ENCODE peak calls at places on chromosomes 5 and 9, in six cellular contexts. One of them, this sample, is unnamed.

GRCh38 chr5:132207783-132208182 is 19.9 kb downstream of the P4HA2 start:
- DNase-seq in glutamatergic neuron: no peak
- DNase-seq in A549: no peak
- DNase-seq in WERI-Rb-1: peak
- DNase-seq in tibial artery: no peak
- DNase-seq in fibroblast of mammary gland: no peak
- DNase-seq in this sample: no peak

GRCh38 chr5:61767231-61768080 is 435.4 kb downstream of the ZSWIM6 start:
- DNase-seq in WERI-Rb-1: no peak
- DNase-seq in fibroblast of mammary gland: no peak
- DNase-seq in A549: no peak
- DNase-seq in glutamatergic neuron: no peak
- DNase-seq in tibial artery: no peak
- DNase-seq in this sample: no peak

GRCh38 chr5:83891261-83891660 is 170.6 kb upstream of the HAPLN1 start:
- DNase-seq in fibroblast of mammary gland: no peak
- DNase-seq in WERI-Rb-1: no peak
- DNase-seq in A549: no peak
- DNase-seq in glutamatergic neuron: no peak
- DNase-seq in tibial artery: no peak
- DNase-seq in this sample: no peak

GRCh38 chr5:9244417-9244816 is 301.5 kb downstream of the SEMA5A start:
- DNase-seq in glutamatergic neuron: no peak
- DNase-seq in tibial artery: no peak
- DNase-seq in WERI-Rb-1: no peak
- DNase-seq in A549: no peak
- DNase-seq in fibroblast of mammary gland: no peak
- DNase-seq in this sample: no peak

GRCh38 chr9:123629531-123629930 is 273.5 kb downstream of the CRB2 start:
- DNase-seq in WERI-Rb-1: no peak
- DNase-seq in tibial artery: no peak
- DNase-seq in glutamatergic neuron: no peak
- DNase-seq in fibroblast of mammary gland: no peak
- DNase-seq in A549: no peak
- DNase-seq in this sample: no peak

GRCh38 chr5:143679777-143680176 is 132.2 kb upstream of the HMHB1 start:
- DNase-seq in fibroblast of mammary gland: peak
- DNase-seq in WERI-Rb-1: no peak
- DNase-seq in A549: peak
- DNase-seq in tibial artery: no peak
- DNase-seq in glutamatergic neuron: no peak
- DNase-seq in this sample: no peak

GRCh38 chr5:172113036-172113435 is 75.0 kb downstream of the STK10 start:
- DNase-seq in tibial artery: no peak
- DNase-seq in glutamatergic neuron: no peak
- DNase-seq in fibroblast of mammary gland: no peak
- DNase-seq in WERI-Rb-1: no peak
- DNase-seq in A549: no peak
- DNase-seq in this sample: no peak

GRCh38 chr5:104179057-104179456 is 616.5 kb upstream of the NUDT12 start:
- DNase-seq in tibial artery: no peak
- DNase-seq in A549: peak
- DNase-seq in glutamatergic neuron: no peak
- DNase-seq in WERI-Rb-1: peak
- DNase-seq in fibroblast of mammary gland: peak
- DNase-seq in this sample: no peak

GRCh38 chr9:116279230-116279629 is 125.6 kb downstream of the PAPPA start:
- DNase-seq in fibroblast of mammary gland: no peak
- DNase-seq in tibial artery: no peak
- DNase-seq in WERI-Rb-1: no peak
- DNase-seq in glutamatergic neuron: no peak
- DNase-seq in A549: no peak
- DNase-seq in this sample: peak

GRCh38 chr9:133726401-133727276 is 11.5 kb downstream of the SARDH start:
- DNase-seq in WERI-Rb-1: peak
- DNase-seq in glutamatergic neuron: peak
- DNase-seq in tibial artery: no peak
- DNase-seq in fibroblast of mammary gland: peak
- DNase-seq in A549: peak
- DNase-seq in this sample: peak

GRCh38 chr5:96952118-96952750 is 16.4 kb downstream of the LNPEP start:
- DNase-seq in A549: no peak
- DNase-seq in glutamatergic neuron: no peak
- DNase-seq in fibroblast of mammary gland: no peak
- DNase-seq in tibial artery: no peak
- DNase-seq in WERI-Rb-1: no peak
- DNase-seq in this sample: no peak

GRCh38 chr9:38036359-38037084 is 32.5 kb downstream of the SHB start:
- DNase-seq in glutamatergic neuron: no peak
- DNase-seq in A549: peak
- DNase-seq in fibroblast of mammary gland: peak
- DNase-seq in tibial artery: peak
- DNase-seq in WERI-Rb-1: no peak
- DNase-seq in this sample: no peak

GRCh38 chr5:150263801-150264621 is 25.6 kb downstream of the CAMK2A start:
- DNase-seq in WERI-Rb-1: peak
- DNase-seq in A549: peak
- DNase-seq in fibroblast of mammary gland: peak
- DNase-seq in tibial artery: no peak
- DNase-seq in glutamatergic neuron: peak
- DNase-seq in this sample: no peak

GRCh38 chr5:173855162-173855994 is 32.8 kb upstream of the CPEB4 start:
- DNase-seq in WERI-Rb-1: no peak
- DNase-seq in glutamatergic neuron: no peak
- DNase-seq in fibroblast of mammary gland: no peak
- DNase-seq in A549: no peak
- DNase-seq in tibial artery: no peak
- DNase-seq in this sample: no peak

GRCh38 chr9:134983094-134983493 is 65.4 kb upstream of the FCN1 start:
- DNase-seq in fibroblast of mammary gland: peak
- DNase-seq in tibial artery: no peak
- DNase-seq in glutamatergic neuron: peak
- DNase-seq in A549: no peak
- DNase-seq in WERI-Rb-1: peak
- DNase-seq in this sample: peak
- TF ChIP-seq CTCF in fibroblast of mammary gland: peak
- TF ChIP-seq CTCF in tibial artery: peak
- TF ChIP-seq CTCF in glutamatergic neuron: peak
- TF ChIP-seq CTCF in A549: no peak
- TF ChIP-seq CTCF in WERI-Rb-1: peak
- TF ChIP-seq CTCF in this sample: peak

DNA sequence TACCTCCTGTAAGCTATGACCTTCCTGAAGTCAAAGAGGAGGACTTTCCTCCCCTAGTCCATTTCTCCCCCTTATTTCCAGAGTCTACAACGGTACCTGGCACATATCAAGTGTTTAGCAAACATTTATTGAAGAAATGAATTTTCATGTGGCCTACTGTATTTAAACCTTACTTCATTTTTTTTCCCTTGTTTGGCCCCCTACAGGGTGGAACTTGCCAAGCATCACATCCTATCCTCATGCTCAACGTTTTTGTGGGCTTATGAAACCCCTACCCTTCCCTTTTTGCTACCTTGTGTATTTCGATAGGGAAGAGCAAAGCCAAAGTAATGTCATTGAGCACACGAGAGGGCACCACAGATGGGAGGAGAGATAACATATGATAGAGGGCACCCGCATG is 1857.8 kb upstream of the WWC1 start:
- DNase-seq in glutamatergic neuron: no peak
- DNase-seq in tibial artery: no peak
- DNase-seq in WERI-Rb-1: no peak
- DNase-seq in A549: no peak
- DNase-seq in fibroblast of mammary gland: no peak
- DNase-seq in this sample: no peak
- TF ChIP-seq CTCF in glutamatergic neuron: peak
- TF ChIP-seq CTCF in tibial artery: no peak
- TF ChIP-seq CTCF in WERI-Rb-1: no peak
- TF ChIP-seq CTCF in A549: no peak
- TF ChIP-seq CTCF in fibroblast of mammary gland: peak
- TF ChIP-seq CTCF in this sample: peak

DNA sequence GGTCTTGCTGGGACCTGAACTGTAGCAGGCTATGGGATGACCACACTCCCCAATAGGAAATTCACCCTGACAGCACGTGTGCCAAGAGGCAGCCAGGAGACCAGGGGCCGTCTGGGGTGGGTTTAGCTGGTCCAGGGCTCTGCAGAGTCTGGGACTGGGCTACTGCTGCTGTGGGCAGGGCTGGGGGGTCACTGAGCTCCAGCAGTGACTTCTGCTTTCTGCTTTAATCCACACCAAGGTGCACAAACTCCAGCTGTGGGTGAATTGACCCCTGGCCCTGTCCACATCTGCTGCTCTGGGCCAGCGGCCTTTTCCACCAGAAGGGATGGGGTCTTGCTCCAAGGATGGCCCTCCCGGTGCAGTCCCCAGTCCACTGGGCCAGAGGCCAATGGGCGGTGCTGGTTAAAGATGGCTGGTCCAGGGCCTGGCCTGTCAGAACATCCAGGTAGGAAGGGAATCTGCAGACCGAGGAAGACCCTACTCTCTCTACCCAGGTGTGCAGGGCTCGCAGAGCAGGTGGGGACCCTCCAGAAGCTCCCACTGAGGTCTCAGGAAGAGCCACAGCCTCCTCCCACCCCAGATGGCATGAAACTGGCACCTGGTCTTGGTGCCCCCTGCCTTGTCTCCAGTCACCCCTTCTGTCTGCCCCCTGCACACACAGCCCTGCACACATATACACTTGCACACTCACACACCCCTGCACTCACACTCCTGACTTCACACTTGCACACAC is 28.0 kb downstream of the GLT6D1 start:
- DNase-seq in fibroblast of mammary gland: no peak
- DNase-seq in WERI-Rb-1: no peak
- DNase-seq in A549: no peak
- DNase-seq in tibial artery: no peak
- DNase-seq in glutamatergic neuron: no peak
- DNase-seq in this sample: no peak
- TF ChIP-seq CTCF in fibroblast of mammary gland: no peak
- TF ChIP-seq CTCF in WERI-Rb-1: no peak
- TF ChIP-seq CTCF in A549: no peak
- TF ChIP-seq CTCF in tibial artery: no peak
- TF ChIP-seq CTCF in glutamatergic neuron: no peak
- TF ChIP-seq CTCF in this sample: no peak

GRCh38 chr9:130321082-130321481 is 55.5 kb downstream of the HMCN2 start:
- DNase-seq in fibroblast of mammary gland: no peak
- DNase-seq in A549: no peak
- DNase-seq in glutamatergic neuron: no peak
- DNase-seq in tibial artery: no peak
- DNase-seq in WERI-Rb-1: no peak
- DNase-seq in this sample: no peak

GRCh38 chr9:130319944-130320696 is 54.6 kb downstream of the HMCN2 start:
- DNase-seq in fibroblast of mammary gland: no peak
- DNase-seq in A549: no peak
- DNase-seq in glutamatergic neuron: no peak
- DNase-seq in tibial artery: no peak
- DNase-seq in WERI-Rb-1: no peak
- DNase-seq in this sample: no peak

GRCh38 chr9:130319300-130319699 is 53.7 kb downstream of the HMCN2 start:
- DNase-seq in tibial artery: no peak
- DNase-seq in WERI-Rb-1: no peak
- DNase-seq in A549: no peak
- DNase-seq in fibroblast of mammary gland: no peak
- DNase-seq in glutamatergic neuron: no peak
- DNase-seq in this sample: no peak

GRCh38 chr9:130321539-130321938 is 56.0 kb downstream of the HMCN2 start:
- DNase-seq in A549: no peak
- DNase-seq in WERI-Rb-1: peak
- DNase-seq in tibial artery: no peak
- DNase-seq in glutamatergic neuron: no peak
- DNase-seq in fibroblast of mammary gland: no peak
- DNase-seq in this sample: no peak

GRCh38 chr9:130320697-130321080 is 55.1 kb downstream of the HMCN2 start:
- DNase-seq in A549: peak
- DNase-seq in glutamatergic neuron: no peak
- DNase-seq in WERI-Rb-1: peak
- DNase-seq in fibroblast of mammary gland: no peak
- DNase-seq in tibial artery: no peak
- DNase-seq in this sample: no peak
- TF ChIP-seq CTCF in A549: peak
- TF ChIP-seq CTCF in glutamatergic neuron: no peak
- TF ChIP-seq CTCF in WERI-Rb-1: no peak
- TF ChIP-seq CTCF in fibroblast of mammary gland: no peak
- TF ChIP-seq CTCF in tibial artery: no peak
- TF ChIP-seq CTCF in this sample: no peak

GRCh38 chr9:20622330-20623020 is at the start of gene MLLT3:
- DNase-seq in fibroblast of mammary gland: peak
- DNase-seq in WERI-Rb-1: peak
- DNase-seq in tibial artery: peak
- DNase-seq in A549: peak
- DNase-seq in glutamatergic neuron: peak
- DNase-seq in this sample: peak
- TF ChIP-seq CTCF in fibroblast of mammary gland: no peak
- TF ChIP-seq CTCF in WERI-Rb-1: no peak
- TF ChIP-seq CTCF in tibial artery: no peak
- TF ChIP-seq CTCF in A549: no peak
- TF ChIP-seq CTCF in glutamatergic neuron: no peak
- TF ChIP-seq CTCF in this sample: no peak

DNA sequence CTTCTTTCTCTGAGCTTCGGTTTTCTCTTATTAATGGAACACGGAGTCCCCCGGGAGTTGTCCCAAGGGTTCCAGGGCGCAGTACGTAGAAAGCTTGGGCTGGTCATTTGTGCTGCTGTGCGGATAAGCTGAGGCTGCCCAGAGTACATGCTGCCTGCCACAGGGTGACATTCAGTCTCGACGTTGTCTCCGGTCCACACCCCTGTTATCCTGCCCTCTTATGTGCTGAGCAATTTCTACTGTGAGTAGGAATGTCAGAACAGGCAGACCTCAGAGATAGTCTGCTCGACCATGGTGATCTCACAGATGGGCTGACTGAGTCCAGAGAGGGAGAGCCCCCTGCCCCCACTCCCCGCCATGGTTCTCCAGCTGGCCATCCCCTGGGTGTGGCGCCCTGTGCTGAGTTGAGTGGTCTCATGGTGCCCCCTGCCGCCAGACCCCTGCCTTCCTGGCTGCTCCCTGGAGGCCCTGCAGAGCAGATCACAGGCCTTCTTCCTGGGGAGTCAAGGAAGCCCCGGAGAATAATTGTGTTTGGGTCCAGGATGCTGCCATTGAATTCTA is 124.0 kb downstream of the RGS3 start:
- DNase-seq in tibial artery: peak
- DNase-seq in fibroblast of mammary gland: peak
- DNase-seq in A549: no peak
- DNase-seq in glutamatergic neuron: peak
- DNase-seq in WERI-Rb-1: peak
- DNase-seq in this sample: peak
- TF ChIP-seq CTCF in tibial artery: peak
- TF ChIP-seq CTCF in fibroblast of mammary gland: peak
- TF ChIP-seq CTCF in A549: no peak
- TF ChIP-seq CTCF in glutamatergic neuron: peak
- TF ChIP-seq CTCF in WERI-Rb-1: peak
- TF ChIP-seq CTCF in this sample: peak